ENCODE peak calls at places on chromosomes 16 and 17, in five cellular contexts. One of them, this sample, is unnamed.

GRCh38 chr17:63696381-63696961 is 3.5 kb downstream of the LIMD2 start:
- DNase-seq in GM06990: peak
- DNase-seq in RWPE1: no peak
- DNase-seq in heart right ventricle: no peak
- DNase-seq in stimulated activated CD4-positive, alpha-beta T cell treated with anti-CD3 and anti-CD28 coated beads, Interleukin-2, amount 100 ng/mL, for 24 hours: no peak
- DNase-seq in this sample: peak

GRCh38 chr16:2465653-2466415 is 5.3 kb upstream of the NTN3 start:
- DNase-seq in GM06990: no peak
- DNase-seq in RWPE1: no peak
- DNase-seq in heart right ventricle: no peak
- DNase-seq in stimulated activated CD4-positive, alpha-beta T cell treated with anti-CD3 and anti-CD28 coated beads, Interleukin-2, amount 100 ng/mL, for 24 hours: no peak
- DNase-seq in this sample: no peak

GRCh38 chr16:66036162-66036561 is 330.3 kb upstream of the CDH5 start:
- DNase-seq in GM06990: no peak
- DNase-seq in RWPE1: no peak
- DNase-seq in heart right ventricle: peak
- DNase-seq in stimulated activated CD4-positive, alpha-beta T cell treated with anti-CD3 and anti-CD28 coated beads, Interleukin-2, amount 100 ng/mL, for 24 hours: no peak
- DNase-seq in this sample: no peak

GRCh38 chr17:60102632-60103047 is 23.9 kb upstream of the HEATR6 start:
- DNase-seq in GM06990: peak
- DNase-seq in RWPE1: no peak
- DNase-seq in heart right ventricle: no peak
- DNase-seq in stimulated activated CD4-positive, alpha-beta T cell treated with anti-CD3 and anti-CD28 coated beads, Interleukin-2, amount 100 ng/mL, for 24 hours: peak
- DNase-seq in this sample: peak

GRCh38 chr16:6961704-6962103 is 370.9 kb upstream of the RBFOX1 start:
- DNase-seq in GM06990: no peak
- DNase-seq in RWPE1: no peak
- DNase-seq in heart right ventricle: no peak
- DNase-seq in stimulated activated CD4-positive, alpha-beta T cell treated with anti-CD3 and anti-CD28 coated beads, Interleukin-2, amount 100 ng/mL, for 24 hours: no peak
- DNase-seq in this sample: no peak

GRCh38 chr16:58028168-58028455 is 2.6 kb downstream of the MMP15 start:
- DNase-seq in GM06990: no peak
- DNase-seq in RWPE1: no peak
- DNase-seq in heart right ventricle: no peak
- DNase-seq in stimulated activated CD4-positive, alpha-beta T cell treated with anti-CD3 and anti-CD28 coated beads, Interleukin-2, amount 100 ng/mL, for 24 hours: no peak
- DNase-seq in this sample: no peak

GRCh38 chr17:32491371-32492280 is 4.8 kb downstream of the CDK5R1 start:
- DNase-seq in GM06990: peak
- DNase-seq in RWPE1: no peak
- DNase-seq in heart right ventricle: no peak
- DNase-seq in stimulated activated CD4-positive, alpha-beta T cell treated with anti-CD3 and anti-CD28 coated beads, Interleukin-2, amount 100 ng/mL, for 24 hours: peak
- DNase-seq in this sample: no peak

GRCh38 chr16:27618611-27619380 is 68.9 kb downstream of the KATNIP start:
- DNase-seq in GM06990: no peak
- DNase-seq in RWPE1: no peak
- DNase-seq in heart right ventricle: no peak
- DNase-seq in stimulated activated CD4-positive, alpha-beta T cell treated with anti-CD3 and anti-CD28 coated beads, Interleukin-2, amount 100 ng/mL, for 24 hours: no peak
- DNase-seq in this sample: no peak

GRCh38 chr16:19238386-19238785 is 47.1 kb upstream of the CLEC19A start:
- DNase-seq in GM06990: no peak
- DNase-seq in RWPE1: no peak
- DNase-seq in heart right ventricle: no peak
- DNase-seq in stimulated activated CD4-positive, alpha-beta T cell treated with anti-CD3 and anti-CD28 coated beads, Interleukin-2, amount 100 ng/mL, for 24 hours: no peak
- DNase-seq in this sample: no peak